ENCODE peak calls at places on chromosomes 12 and 14, in six cellular contexts. X, Z, W, I, K and M are unnamed samples.

GRCh38 chr12:15543347-15543746 is 221.0 kb downstream of the PTPRO start:
- DNase-seq in X (no peak), Z (no peak), W (no peak), I (no peak), K (no peak), M (no peak)

GRCh38 chr12:88518863-88519403 is 61.3 kb downstream of the KITLG start:
- DNase-seq in X (no peak), Z (no peak), W (no peak), I (no peak), K (no peak), M (no peak)

GRCh38 chr12:68078737-68079136 is 80.8 kb downstream of the IFNG start:
- DNase-seq in X (no peak), Z (no peak), W (no peak), I (no peak), K (peak; percentile 21), M (no peak)

GRCh38 chr12:69511016-69511415 is 40.8 kb downstream of the FRS2 start:
- DNase-seq in X (no peak), Z (no peak), W (no peak), I (no peak), K (no peak), M (no peak)

GRCh38 chr14:92553456-92553855 is 39.9 kb downstream of the RIN3 start:
- DNase-seq in X (no peak), Z (peak; percentile 67), W (peak; percentile 90), I (no peak), K (peak; percentile 48), M (no peak)

GRCh38 chr12:123723765-123724164 is 11.6 kb downstream of the ATP6V0A2 start:
- DNase-seq in X (no peak), Z (no peak), W (no peak), I (no peak), K (no peak), M (no peak)

GRCh38 chr12:65631621-65632111 is 192.6 kb upstream of the HMGA2 start:
- DNase-seq in X (no peak), Z (peak; percentile 100), W (peak; percentile 97), I (no peak), K (peak; percentile 49), M (no peak)

GRCh38 chr14:104133496-104133895 is 4.9 kb upstream of the KIF26A start:
- DNase-seq in X (no peak), Z (no peak), W (no peak), I (peak; percentile 18), K (no peak), M (no peak)

GRCh38 chr12:108151505-108152178 is 22.6 kb downstream of the WSCD2 start:
- DNase-seq in X (no peak), Z (no peak), W (no peak), I (no peak), K (no peak), M (no peak)

GRCh38 chr12:89081709-89082108 is 270.6 kb downstream of the DUSP6 start:
- DNase-seq in X (no peak), Z (no peak), W (no peak), I (no peak), K (no peak), M (no peak)

GRCh38 chr12:13435535-13435934 is 239.0 kb downstream of the EMP1 start:
- DNase-seq in X (peak; percentile 17), Z (no peak), W (no peak), I (peak; percentile 54), K (peak; percentile 85), M (no peak)

GRCh38 chr12:104181313-104181712 is 34.3 kb upstream of the TXNRD1 start:
- DNase-seq in X (no peak), Z (peak; percentile 67), W (no peak), I (no peak), K (no peak), M (no peak)

GRCh38 chr12:42865282-42865681 is 275.7 kb upstream of the PRICKLE1 start:
- DNase-seq in X (no peak), Z (no peak), W (no peak), I (no peak), K (no peak), M (no peak)

GRCh38 chr14:71319646-71320045 is 412.4 kb downstream of the PCNX1 start:
- DNase-seq in X (no peak), Z (peak; percentile 36), W (no peak), I (no peak), K (peak; percentile 53), M (no peak)

GRCh38 chr14:44316647-44317432 is 190.2 kb downstream of the FSCB start:
- DNase-seq in X (no peak), Z (peak; percentile 93), W (peak; percentile 97), I (no peak), K (peak; percentile 31), M (no peak)

GRCh38 chr12:122738561-122738960 is 7.9 kb upstream of the HCAR1 start:
- DNase-seq in X (no peak), Z (no peak), W (no peak), I (no peak), K (no peak), M (no peak)

GRCh38 chr12:100982511-100983183 is 188.1 kb downstream of the ANO4 start:
- DNase-seq in X (no peak), Z (no peak), W (no peak), I (no peak), K (no peak), M (no peak)

GRCh38 chr12:30420561-30420960 is 275.1 kb downstream of the IPO8 start:
- DNase-seq in X (no peak), Z (peak; percentile 1), W (no peak), I (no peak), K (no peak), M (no peak)

GRCh38 chr12:12384601-12385321 is 27.9 kb downstream of the BORCS5 start:
- DNase-seq in X (peak; percentile 27), Z (no peak), W (no peak), I (peak; percentile 77), K (peak; percentile 56), M (no peak)

GRCh38 chr12:50400104-50400637 is 514 bp upstream of the LARP4 start:
- DNase-seq in X (no peak), Z (no peak), W (no peak), I (no peak), K (no peak), M (no peak)

GRCh38 chr12:53326460-53327185 is 5.2 kb upstream of the AAAS start:
- DNase-seq in X (no peak), Z (no peak), W (no peak), I (no peak), K (no peak), M (no peak)

GRCh38 chr12:72681028-72681427 is 408.9 kb downstream of the TRHDE start:
- DNase-seq in X (no peak), Z (no peak), W (no peak), I (no peak), K (no peak), M (no peak)

GRCh38 chr14:69424139-69424923 is 25.8 kb downstream of the SLC39A9 start:
- DNase-seq in X (no peak), Z (peak; percentile 51), W (peak; percentile 51), I (no peak), K (no peak), M (no peak)

GRCh38 chr12:62032838-62033237 is 227.4 kb upstream of the USP15 start:
- DNase-seq in X (no peak), Z (no peak), W (no peak), I (no peak), K (no peak), M (no peak)

GRCh38 chr14:66070542-66071319 is 415.4 kb upstream of the CCDC196 start:
- DNase-seq in X (peak; percentile 58), Z (no peak), W (peak; percentile 39), I (peak; percentile 83), K (peak; percentile 82), M (peak; percentile 69)

GRCh38 chr12:109947511-109947910 is 47.4 kb downstream of the TCHP start:
- DNase-seq in X (no peak), Z (peak; percentile 84), W (peak; percentile 42), I (no peak), K (no peak), M (no peak)

GRCh38 chr12:125104978-125105377 is 39.7 kb downstream of the AACS start:
- DNase-seq in X (no peak), Z (no peak), W (no peak), I (no peak), K (peak; percentile 28), M (no peak)

GRCh38 chr12:34048714-34049113 is 26.4 kb downstream of the ALG10 start:
- DNase-seq in X (no peak), Z (no peak), W (no peak), I (no peak), K (no peak), M (no peak)
- H2BK15ac ChIP-seq in X (no peak overlapping the region), Z (no peak overlapping the region), W (no peak overlapping the region), I (no peak overlapping the region), K (no peak overlapping the region), M (no peak overlapping the region)

GRCh38 chr14:98947911-98948595 is 323.9 kb downstream of the BCL11B start:
- DNase-seq in X (no peak), Z (no peak), W (no peak), I (no peak), K (no peak), M (no peak)
- H2BK15ac ChIP-seq in X (no peak overlapping the region), Z (no peak overlapping the region), W (no peak overlapping the region), I (no peak overlapping the region), K (no peak overlapping the region), M (no peak overlapping the region)

GRCh38 chr12:119603767-119604166 is 10.2 kb downstream of the TMEM233 start:
- DNase-seq in X (no peak), Z (no peak), W (no peak), I (no peak), K (no peak), M (no peak)
- H2BK15ac ChIP-seq in X (no peak overlapping the region), Z (no peak overlapping the region), W (no peak overlapping the region), I (no peak overlapping the region), K (no peak overlapping the region), M (no peak overlapping the region)

GRCh38 chr14:50232276-50232642 is 881 bp upstream of the SOS2 start:
- DNase-seq in X (no peak), Z (no peak), W (no peak), I (no peak), K (no peak), M (no peak)

GRCh38 chr14:50229646-50230045 is 1.7 kb downstream of the SOS2 start:
- DNase-seq in X (no peak), Z (no peak), W (no peak), I (no peak), K (no peak), M (no peak)

GRCh38 chr14:50228313-50228712 is 3.1 kb downstream of the SOS2 start:
- DNase-seq in X (no peak), Z (no peak), W (no peak), I (no peak), K (no peak), M (no peak)

GRCh38 chr14:50231475-50232275 is at the start of gene SOS2:
- DNase-seq in X (peak; percentile 47), Z (peak; percentile 71), W (peak; percentile 90), I (peak; percentile 91), K (peak; percentile 94), M (peak; percentile 91)

DNA sequence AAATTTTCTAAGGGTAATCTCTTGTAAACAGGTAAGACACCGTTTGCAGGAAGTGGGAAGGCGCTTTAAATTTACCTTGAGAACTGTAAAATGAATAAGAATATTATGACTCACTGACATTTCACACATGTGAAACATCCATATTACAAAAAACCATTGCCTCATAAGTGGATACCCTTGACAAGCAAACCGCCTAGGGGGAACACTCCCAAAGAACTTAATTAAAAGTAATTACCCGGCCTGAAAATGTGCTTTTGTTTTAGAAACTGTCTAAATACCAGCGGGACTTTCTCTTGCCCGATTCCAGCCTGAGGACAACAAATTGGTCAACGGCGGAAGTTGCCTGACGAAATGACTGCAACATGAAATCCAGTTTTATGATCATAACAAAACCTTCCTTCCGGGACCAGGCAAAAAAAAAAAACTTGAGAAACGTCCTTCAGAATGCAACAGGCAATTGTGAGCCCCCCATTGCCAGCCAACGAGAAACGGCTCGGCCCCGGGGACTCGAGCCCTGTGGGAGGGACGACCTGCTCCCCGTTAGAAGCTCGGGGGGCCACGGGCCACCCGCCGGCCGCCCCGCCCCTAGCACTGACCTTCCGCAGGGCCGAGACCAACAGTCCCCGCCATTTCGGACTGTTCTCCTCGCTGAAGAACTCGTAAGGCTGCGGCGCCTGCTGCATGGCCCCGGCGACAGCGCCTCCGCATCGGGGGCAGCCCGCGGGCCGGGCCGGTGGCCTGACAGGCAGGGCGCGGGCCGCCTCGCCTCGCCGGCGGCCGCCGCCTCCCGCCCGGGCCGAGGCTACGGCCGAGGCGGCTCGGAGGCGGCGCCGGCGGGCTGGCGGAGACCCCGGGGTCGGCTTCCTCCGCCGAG is 540 bp downstream of the SOS2 start:
- DNase-seq in X (no peak), Z (peak; percentile 59), W (peak; percentile 80), I (peak; percentile 37), K (peak; percentile 38), M (no peak)
- H2BK15ac ChIP-seq in X (no peak overlapping the region), Z (no peak overlapping the region), W (peak overlapping the region; percentile 89), I (no peak overlapping the region), K (peak overlapping the region; percentile 13), M (peak overlapping the region; percentile 81)